ENCODE peak calls at places on chromosomes 5 and 9, in seven cellular contexts. F is AG09319; V is NCI-H774; D is stimulated activated naive CD8-positive, alpha-beta T cell treated with anti-CD3 and anti-CD28 coated beads, Interleukin-15, Interleukin-2, amounts not matched to agents 100 U/mL and 50 U/mL, for 24 hours; K is mucosa of descending colon; P is lower lobe of right lung; A is HuH-7. J is an unnamed sample.

GRCh38 chr9:81083821-81084512 is 605.4 kb downstream of the TLE1 start:
- DNase-seq in D (no peak), A (no peak), K (no peak), V (peak; percentile 7), F (peak; percentile 11), P (no peak), J (peak; percentile 40)

GRCh38 chr5:134509308-134510040 is 16.0 kb upstream of the JADE2 start:
- DNase-seq in K (no peak), V (no peak), F (no peak), P (no peak), A (no peak), D (no peak), J (no peak)

GRCh38 chr9:130383979-130384676 is 60.6 kb upstream of the ASS1 start:
- DNase-seq in D (no peak), K (no peak), F (no peak), A (no peak), V (no peak), P (no peak), J (no peak)

GRCh38 chr9:127311239-127311741 is 46.7 kb downstream of the GARNL3 start:
- DNase-seq in F (peak; percentile 37), A (no peak), K (no peak), P (no peak), D (peak; percentile 46), V (peak; percentile 52), J (no peak)

GRCh38 chr5:108212775-108213346 is 169.0 kb downstream of the FBXL17 start:
- DNase-seq in K (no peak), D (no peak), A (no peak), F (no peak), V (no peak), P (peak; percentile 43), J (no peak)

GRCh38 chr5:157487358-157487757 is 27.3 kb downstream of the NIPAL4 start:
- DNase-seq in D (no peak), F (no peak), V (no peak), P (no peak), A (no peak), K (peak; percentile 77), J (no peak)

GRCh38 chr5:146025108-146025507 is 80.3 kb downstream of the PLAC8L1 start:
- DNase-seq in V (no peak), A (no peak), D (no peak), F (no peak), P (no peak), K (peak; percentile 60), J (no peak)

GRCh38 chr9:87140605-87141109 is 193.4 kb upstream of the GAS1 start:
- DNase-seq in P (no peak), F (no peak), A (no peak), V (no peak), D (no peak), K (no peak), J (no peak)

GRCh38 chr9:135077497-135078200 is 9.8 kb upstream of the OLFM1 start:
- DNase-seq in V (no peak), F (no peak), D (no peak), K (no peak), A (peak; percentile 51), P (no peak), J (no peak)

GRCh38 chr9:82273121-82273520 is 284.5 kb downstream of the SPATA31D1 start:
- DNase-seq in A (no peak), K (no peak), V (no peak), F (no peak), P (no peak), D (no peak), J (no peak)

GRCh38 chr5:109426075-109426474 is 16.3 kb upstream of the PJA2 start:
- DNase-seq in K (no peak), P (no peak), V (no peak), F (no peak), D (no peak), A (no peak), J (no peak)

GRCh38 chr5:131538177-131538593 is 96.8 kb downstream of the RAPGEF6 start:
- DNase-seq in P (no peak), F (no peak), K (no peak), A (no peak), V (no peak), D (no peak), J (no peak)

GRCh38 chr5:68251386-68251785 is 35.8 kb downstream of the PIK3R1 start:
- DNase-seq in P (no peak), F (no peak), A (no peak), K (no peak), V (no peak), D (peak; percentile 77), J (no peak)

GRCh38 chr5:174533771-174534221 is 190.6 kb upstream of the MSX2 start:
- DNase-seq in V (no peak), F (peak; percentile 65), P (no peak), K (no peak), A (no peak), D (no peak), J (peak; percentile 4)

GRCh38 chr5:91499943-91500531 is 116.9 kb upstream of the ARRDC3 start:
- DNase-seq in K (no peak), V (peak; percentile 58), P (no peak), A (peak; percentile 20), D (no peak), F (peak; percentile 15), J (peak; percentile 6)

GRCh38 chr5:127338501-127338900 is 47.9 kb downstream of the MEGF10 start:
- DNase-seq in F (no peak), P (no peak), V (no peak), A (no peak), K (no peak), D (no peak), J (no peak)

GRCh38 chr9:133558191-133559126 is 24.0 kb downstream of the ADAMTSL2 start:
- DNase-seq in K (no peak), F (peak; percentile 41), A (no peak), V (no peak), P (no peak), D (peak; percentile 44), J (peak; percentile 37)

GRCh38 chr5:68141494-68141893 is 74.1 kb upstream of the PIK3R1 start:
- DNase-seq in F (peak; percentile 31), V (no peak), K (no peak), A (no peak), D (no peak), P (no peak), J (no peak)

GRCh38 chr5:111582962-111583669 is 70.8 kb upstream of the STARD4 start:
- DNase-seq in K (no peak), D (no peak), P (no peak), F (peak; percentile 35), A (no peak), V (no peak), J (peak; percentile 77)

GRCh38 chr5:40552981-40553380 is 126.7 kb upstream of the PTGER4 start:
- DNase-seq in V (no peak), D (no peak), A (no peak), P (no peak), K (no peak), F (no peak), J (no peak)

GRCh38 chr9:100999914-101000540 is 28.5 kb upstream of the PLPPR1 start:
- DNase-seq in V (no peak), D (no peak), P (no peak), A (no peak), F (no peak), K (no peak), J (no peak)

GRCh38 chr5:185095-186070 is 5.9 kb upstream of the LRRC14B start:
- DNase-seq in V (no peak), F (no peak), P (peak; percentile 36), K (no peak), D (no peak), A (no peak), J (no peak)

GRCh38 chr5:125440905-125441304 is 694.5 kb upstream of the ZNF608 start:
- DNase-seq in F (no peak), K (no peak), V (no peak), P (no peak), D (no peak), A (no peak), J (no peak)

GRCh38 chr5:73459366-73459765 is 10.8 kb upstream of the FOXD1 start:
- DNase-seq in D (no peak), V (no peak), K (no peak), P (no peak), F (no peak), A (no peak), J (no peak)